ENCODE peak calls at places on chromosome 16, in five cellular contexts. W is mesothelial cell of epicardium, J is smooth muscle cell of the brain vasculature, D is adrenal gland, T is naive B cell. H is an unnamed sample.

GRCh38 chr16:75064403-75065148 is 52.0 kb downstream of the LDHD start:
- DNase-seq in W (no peak), J (no peak), D (no peak), T (no peak), H (no peak)

GRCh38 chr16:80526418-80527061 is 14.3 kb upstream of the DYNLRB2 start:
- DNase-seq in W (peak), J (peak), D (peak), T (peak), H (peak)

GRCh38 chr16:3471518-3472176 is 23.6 kb downstream of the C16orf90 start:
- DNase-seq in W (no peak), J (no peak), D (no peak), T (no peak), H (no peak)

GRCh38 chr16:75238132-75238852 is 13.1 kb downstream of the BCAR1 start:
- DNase-seq in W (peak), J (no peak), D (peak), T (no peak), H (no peak)

GRCh38 chr16:72428611-72429376 is 256.8 kb upstream of the PMFBP1 start:
- DNase-seq in W (no peak), J (no peak), D (no peak), T (no peak), H (no peak)

GRCh38 chr16:67104845-67105244 is 4.9 kb upstream of the PHAF1 start:
- DNase-seq in W (no peak), J (no peak), D (no peak), T (peak), H (no peak)

GRCh38 chr16:11084484-11085024 is 140.2 kb downstream of the CLEC16A start:
- DNase-seq in W (no peak), J (no peak), D (peak), T (no peak), H (no peak)

GRCh38 chr16:76376988-76377387 is 99.8 kb downstream of the CNTNAP4 start:
- DNase-seq in W (no peak), J (no peak), D (no peak), T (no peak), H (no peak)

GRCh38 chr16:28981517-28981916 is 3.3 kb upstream of the LAT start:
- DNase-seq in W (no peak), J (no peak), D (no peak), T (no peak), H (peak)

GRCh38 chr16:67948015-67948414 is 4.1 kb upstream of the LCAT start:
- DNase-seq in W (no peak), J (no peak), D (no peak), T (no peak), H (no peak)

GRCh38 chr16:65336169-65336568 is 214.3 kb upstream of the CDH11 start:
- DNase-seq in W (no peak), J (no peak), D (no peak), T (no peak), H (no peak)

GRCh38 chr16:65809627-65810026 is 556.9 kb upstream of the CDH5 start:
- DNase-seq in W (no peak), J (no peak), D (no peak), T (no peak), H (no peak)

GRCh38 chr16:12182202-12182601 is 205.7 kb downstream of the SNX29 start:
- DNase-seq in W (no peak), J (no peak), D (no peak), T (no peak), H (no peak)

GRCh38 chr16:4370570-4371480 is 823 bp upstream of the VASN start:
- DNase-seq in W (no peak), J (no peak), D (peak), T (no peak), H (no peak)

H was measured in activated naive CD4-positive, alpha-beta T cell treated with anti-CD3 and anti-CD28 coated beads, Interleukin-2, amount 50 U/mL, for 16 hours.